ENCODE peak calls at places on chromosome 16, in seven cellular contexts. Q is testis, S is esophagus squamous epithelium, X is upper lobe of left lung, I is A549, E is transverse colon, A is heart left ventricle. H is an unnamed sample.

GRCh38 chr16:22191966-22192260 is 14.2 kb upstream of the EEF2K start:
- DNase-seq in E (peak), Q (peak), X (no peak), S (no peak), I (no peak), A (no peak), H (peak)

GRCh38 chr16:68889508-68890150 is 46.3 kb downstream of the TANGO6 start:
- DNase-seq in A (no peak), S (no peak), Q (no peak), E (no peak), X (no peak), I (no peak), H (no peak)

GRCh38 chr16:68283346-68283745 is 19.0 kb downstream of the SLC7A6 start:
- DNase-seq in I (no peak), S (no peak), Q (no peak), A (no peak), X (no peak), E (no peak), H (no peak)

GRCh38 chr16:47888142-47888541 is 267.7 kb downstream of the ABCC12 start:
- DNase-seq in I (peak), Q (no peak), X (no peak), A (no peak), S (no peak), E (no peak), H (no peak)

GRCh38 chr16:87045462-87046216 is 271.6 kb downstream of the C16orf95 start:
- DNase-seq in S (no peak), A (no peak), X (no peak), E (no peak), Q (no peak), I (no peak), H (no peak)

GRCh38 chr16:66662445-66663194 is 33.9 kb downstream of the CMTM4 start:
- DNase-seq in S (no peak), A (no peak), X (no peak), Q (peak), I (peak), E (no peak), H (no peak)

GRCh38 chr16:23025692-23026305 is 123.5 kb downstream of the USP31 start:
- DNase-seq in I (no peak), A (no peak), X (no peak), Q (no peak), E (no peak), S (no peak), H (peak)

GRCh38 chr16:88700636-88701482 is 5.3 kb downstream of the RNF166 start:
- DNase-seq in Q (peak), S (peak), A (peak), X (peak), E (peak), I (no peak), H (peak)

GRCh38 chr16:20056436-20056835 is 17.3 kb downstream of the GPR139 start:
- DNase-seq in I (no peak), E (no peak), Q (no peak), A (no peak), S (no peak), X (no peak), H (no peak)

GRCh38 chr16:12271006-12271405 is 294.5 kb downstream of the SNX29 start:
- DNase-seq in I (peak), Q (peak), S (no peak), A (no peak), E (no peak), X (no peak), H (no peak)

GRCh38 chr16:88815901-88816589 is 4.3 kb upstream of the APRT start:
- DNase-seq in E (peak), X (peak), A (no peak), Q (no peak), S (no peak), I (peak), H (no peak)

GRCh38 chr16:81997738-81998137 is 13.5 kb downstream of the SDR42E1 start:
- DNase-seq in S (no peak), I (peak), X (no peak), E (no peak), Q (peak), A (no peak), H (no peak)

GRCh38 chr16:48498761-48499600 is 111.0 kb downstream of the N4BP1 start:
- DNase-seq in I (peak), X (no peak), E (peak), Q (no peak), A (no peak), S (no peak), H (peak)

GRCh38 chr16:58855291-58855823 is 121.2 kb upstream of the GOT2 start:
- DNase-seq in X (no peak), I (no peak), Q (no peak), A (no peak), E (no peak), S (no peak), H (no peak)

GRCh38 chr16:31913668-31914067 is 40.1 kb downstream of the ZNF267 start:
- DNase-seq in X (no peak), A (no peak), S (no peak), I (no peak), E (no peak), Q (no peak), H (no peak)
- H3K4me3 ChIP-seq in X (no peak), A (no peak), S (peak), I (no peak), E (no peak), Q (no peak), H (no peak)

GRCh38 chr16:2092866-2093265 is 42.8 kb downstream of the PKD1 start:
- DNase-seq in S (no peak), I (no peak), E (no peak), Q (no peak), X (peak), A (no peak), H (no peak)
- TF ChIP-seq POLR2A in S (no peak), I (no peak), E (no peak), Q (no peak), X (no peak), A (no peak), H (no peak)

GRCh38 chr16:30378236-30379164 is 3.9 kb downstream of the SEPTIN1 start:
- DNase-seq in A (peak), E (peak), I (peak), X (peak), S (peak), Q (peak), H (peak)
- TF ChIP-seq CTCF in A (no peak), E (peak), I (no peak), X (peak), S (peak), Q (no peak), H (peak)

DNA sequence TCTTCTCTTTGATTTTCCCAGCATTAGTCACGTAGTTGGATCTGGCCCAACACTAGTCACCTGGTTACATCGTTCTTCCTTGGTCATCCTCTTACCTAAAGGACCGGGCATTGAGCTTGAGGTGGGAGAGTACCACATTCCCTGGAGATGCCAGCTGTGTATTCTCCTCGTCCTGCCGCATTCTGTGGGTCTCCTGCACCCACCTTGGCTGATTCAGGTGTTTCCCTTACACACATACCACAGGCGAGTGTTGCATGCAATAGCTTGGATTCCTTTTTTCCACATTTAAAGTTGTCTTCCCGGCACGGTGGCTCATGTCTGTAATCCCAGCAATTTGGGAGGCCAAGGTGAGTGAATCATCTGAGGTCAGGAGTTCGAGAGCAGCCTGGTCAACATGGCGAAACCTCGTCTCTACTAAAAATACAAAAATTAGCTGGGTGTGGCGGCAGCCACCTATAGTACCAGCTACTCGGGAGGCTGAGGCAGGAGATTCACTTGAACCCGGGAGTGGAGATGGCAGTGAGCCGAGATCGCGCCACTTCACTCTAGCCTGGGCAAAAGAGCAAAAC is 21.6 kb upstream of the CLEC18C start:
- DNase-seq in S (no peak), A (no peak), I (no peak), E (no peak), Q (no peak), X (no peak), H (no peak)
- H3K4me3 ChIP-seq in S (no peak), A (no peak), I (no peak), E (no peak), Q (no peak), X (no peak), H (no peak)

DNA sequence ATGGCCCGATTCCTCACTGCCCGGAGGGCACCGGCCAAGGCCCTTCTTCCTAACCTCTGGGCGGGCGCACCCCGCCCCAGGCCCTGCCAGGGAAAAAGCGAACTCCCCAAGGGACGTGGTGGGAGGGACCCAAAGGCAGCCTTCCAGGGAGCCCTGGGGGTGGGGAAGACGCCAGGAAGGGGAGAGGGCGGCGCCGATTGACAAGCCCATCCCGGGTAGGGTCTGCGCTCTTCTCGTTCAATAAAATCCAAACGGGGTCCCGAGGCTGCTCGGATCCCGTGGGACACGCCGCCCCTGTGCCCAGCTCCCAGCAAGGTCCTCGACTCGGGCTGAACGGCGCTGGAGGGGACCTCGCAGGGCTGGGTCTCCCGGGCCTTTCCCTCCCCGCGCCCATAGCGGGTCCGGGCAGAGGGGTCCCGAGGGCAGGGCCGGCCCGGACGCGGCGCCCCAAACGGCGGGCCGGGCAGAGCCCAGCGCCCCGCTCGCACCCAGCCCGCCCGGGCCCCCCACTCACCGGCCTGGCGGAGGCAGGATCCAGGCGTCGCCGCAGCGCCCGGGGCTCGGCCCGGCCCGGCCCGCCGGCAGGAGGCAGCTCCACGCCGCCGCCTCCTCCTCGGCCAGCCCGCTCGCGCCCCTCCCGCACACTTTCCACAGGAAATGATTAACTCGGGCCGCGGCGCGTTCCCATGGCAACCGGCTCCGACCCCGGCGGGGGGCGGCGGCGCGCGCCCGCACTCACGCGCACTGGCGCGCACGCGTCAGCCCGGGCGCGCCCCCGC is at the start of gene KIFC3:
- DNase-seq in S (no peak), Q (peak), A (peak), I (peak), E (peak), X (peak), H (peak)
- TF ChIP-seq POLR2A in S (no peak), Q (no peak), A (no peak), I (no peak), E (no peak), X (peak), H (peak)

GRCh38 chr16:85348065-85348840 is 236.0 kb upstream of the CIBAR2 start:
- DNase-seq in A (no peak), X (no peak), S (no peak), I (no peak), E (no peak), Q (no peak), H (no peak)

GRCh38 chr16:85346404-85347212 is 234.3 kb upstream of the CIBAR2 start:
- DNase-seq in E (no peak), S (no peak), Q (no peak), X (no peak), A (no peak), I (no peak), H (no peak)

GRCh38 chr16:85345129-85345639 is 232.9 kb upstream of the CIBAR2 start:
- DNase-seq in E (no peak), A (no peak), Q (no peak), X (no peak), S (no peak), I (no peak), H (no peak)

GRCh38 chr16:85348921-85349334 is 236.7 kb upstream of the CIBAR2 start:
- DNase-seq in S (no peak), Q (no peak), X (no peak), A (peak), I (no peak), E (no peak), H (no peak)

GRCh38 chr16:85347213-85347591 is 234.9 kb upstream of the CIBAR2 start:
- DNase-seq in Q (peak), I (peak), X (no peak), E (no peak), S (no peak), A (peak), H (peak)
- TF ChIP-seq CTCF in Q (peak), I (peak), X (peak), E (peak), S (peak), A (no peak), H (peak)

GRCh38 chr16:79618041-79618711 is 17.6 kb upstream of the MAF start:
- DNase-seq in A (no peak), I (no peak), E (no peak), Q (no peak), S (no peak), X (no peak), H (no peak)
- H3K4me3 ChIP-seq in A (no peak), I (no peak), E (no peak), Q (no peak), S (no peak), X (no peak), H (no peak)

GRCh38 chr16:83898463-83899271 is at the start of gene MLYCD:
- DNase-seq in X (peak), A (peak), I (peak), Q (peak), S (no peak), E (peak), H (peak)
- TF ChIP-seq POLR2A in X (peak), A (peak), I (peak), Q (no peak), S (no peak), E (no peak), H (peak)

DNA sequence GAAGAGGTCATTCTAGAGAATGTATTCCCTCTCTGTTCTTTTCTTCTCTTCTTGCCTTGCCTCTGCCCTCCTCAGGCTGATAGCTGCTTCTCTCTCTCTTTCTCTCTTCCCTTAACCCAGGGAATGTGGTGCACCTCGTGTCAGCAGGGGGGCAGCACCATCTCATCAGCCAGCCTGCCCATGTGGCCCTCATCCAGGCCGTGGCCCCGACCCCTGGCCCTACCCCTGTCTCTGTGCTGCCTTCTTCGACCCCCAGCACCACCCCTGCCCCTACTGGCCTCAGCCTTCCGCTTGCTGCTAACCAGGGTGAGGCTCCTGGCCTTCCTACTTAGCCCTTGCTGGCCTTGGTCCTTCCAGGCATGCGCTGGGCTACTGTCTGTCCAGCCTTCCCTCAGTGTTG is 23.5 kb downstream of the SRCAP start:
- DNase-seq in S (no peak), E (no peak), I (no peak), Q (no peak), X (no peak), A (no peak), H (no peak)
- TF ChIP-seq CTCF in S (no peak), E (peak), I (no peak), Q (no peak), X (no peak), A (no peak), H (no peak)

H was measured in adrenal gland.